ENCODE peak calls at places on chromosomes 6 and 20, in seven cellular contexts. L, N, E, J, A, F and X are unnamed samples.

GRCh38 chr6:96878101-96878500 is 19.6 kb downstream of the NDUFAF4 start:
- DNase-seq in L (no peak), N (no peak), E (no peak), J (no peak), A (no peak), F (no peak), X (no peak)

GRCh38 chr6:89050155-89050554 is 30.4 kb upstream of the PNRC1 start:
- DNase-seq in L (no peak), N (no peak), E (peak), J (no peak), A (no peak), F (no peak), X (no peak)

GRCh38 chr6:235763-236360 is 56.4 kb upstream of the DUSP22 start:
- DNase-seq in L (peak), N (no peak), E (no peak), J (no peak), A (no peak), F (no peak), X (no peak)

GRCh38 chr6:142207265-142207877 is 60.3 kb downstream of the VTA1 start:
- DNase-seq in L (peak), N (no peak), E (peak), J (no peak), A (no peak), F (peak), X (peak)

GRCh38 chr6:72035966-72036365 is 149.6 kb downstream of the RIMS1 start:
- DNase-seq in L (no peak), N (no peak), E (no peak), J (no peak), A (no peak), F (no peak), X (no peak)

GRCh38 chr6:170459451-170459850 is 93.7 kb downstream of the PSMB1 start:
- DNase-seq in L (peak), N (no peak), E (no peak), J (no peak), A (no peak), F (no peak), X (no peak)

GRCh38 chr6:12751694-12752304 is 35.2 kb downstream of the PHACTR1 start:
- DNase-seq in L (peak), N (no peak), E (peak), J (no peak), A (no peak), F (peak), X (no peak)

GRCh38 chr6:21102624-21103023 is 490.9 kb upstream of the SOX4 start:
- DNase-seq in L (no peak), N (no peak), E (no peak), J (no peak), A (no peak), F (no peak), X (no peak)

GRCh38 chr6:34346175-34347119 is 46.0 kb downstream of the NUDT3 start:
- DNase-seq in L (no peak), N (no peak), E (no peak), J (no peak), A (no peak), F (no peak), X (no peak)

GRCh38 chr6:134724653-134725340 is 225.1 kb downstream of the ALDH8A1 start:
- DNase-seq in L (no peak), N (no peak), E (no peak), J (no peak), A (no peak), F (no peak), X (no peak)

GRCh38 chr20:37886851-37887297 is 16.1 kb upstream of the VSTM2L start:
- DNase-seq in L (no peak), N (no peak), E (no peak), J (no peak), A (no peak), F (no peak), X (no peak)

GRCh38 chr6:135163440-135163738 is 17.7 kb upstream of the MYB start:
- DNase-seq in L (peak), N (no peak), E (no peak), J (no peak), A (no peak), F (no peak), X (no peak)

GRCh38 chr6:34234667-34235604 is 1.7 kb upstream of the HMGA1 start:
- DNase-seq in L (peak), N (no peak), E (no peak), J (no peak), A (no peak), F (no peak), X (no peak)

GRCh38 chr6:119148825-119149525 is 70.5 kb upstream of the FAM184A start:
- DNase-seq in L (no peak), N (no peak), E (no peak), J (no peak), A (no peak), F (no peak), X (no peak)

GRCh38 chr20:53565254-53565653 is 28.4 kb downstream of the ZNF217 start:
- DNase-seq in L (no peak), N (no peak), E (no peak), J (no peak), A (no peak), F (no peak), X (no peak)

GRCh38 chr20:10467985-10468845 is 33.1 kb downstream of the SLX4IP start:
- DNase-seq in L (no peak), N (no peak), E (no peak), J (no peak), A (no peak), F (no peak), X (no peak)

GRCh38 chr6:33018904-33019303 is 9.5 kb upstream of the HLA-DOA start:
- DNase-seq in L (peak), N (peak), E (no peak), J (no peak), A (peak), F (peak), X (no peak)

GRCh38 chr20:22502731-22503191 is 81.6 kb downstream of the FOXA2 start:
- DNase-seq in L (no peak), N (no peak), E (peak), J (no peak), A (no peak), F (no peak), X (no peak)

GRCh38 chr6:24408719-24409410 is 6.1 kb downstream of the MRS2 start:
- DNase-seq in L (no peak), N (no peak), E (no peak), J (no peak), A (no peak), F (no peak), X (no peak)

GRCh38 chr6:14524319-14524718 is 406.7 kb downstream of the CD83 start:
- DNase-seq in L (no peak), N (no peak), E (no peak), J (no peak), A (no peak), F (no peak), X (no peak)

GRCh38 chr6:131107166-131107565 is 28.1 kb upstream of the AKAP7 start:
- DNase-seq in L (no peak), N (no peak), E (peak), J (no peak), A (no peak), F (no peak), X (no peak)

GRCh38 chr6:36633915-36634314 is 39.8 kb downstream of the SRSF3 start:
- DNase-seq in L (no peak), N (no peak), E (peak), J (no peak), A (no peak), F (no peak), X (no peak)

GRCh38 chr6:55704421-55704820 is 125.4 kb upstream of the HMGCLL1 start:
- DNase-seq in L (no peak), N (no peak), E (no peak), J (no peak), A (no peak), F (no peak), X (no peak)